ENCODE peak calls at places on chromosomes 3 and 15, in five cellular contexts. M is transverse colon, Z is A549, A is body of pancreas, V is adrenal gland. F is an unnamed sample.

GRCh38 chr15:96699871-96700401 is 369.4 kb downstream of the NR2F2 start:
- DNase-seq in M (no peak), Z (no peak), A (no peak), V (no peak), F (no peak)

GRCh38 chr3:190044142-190044541 is 76.6 kb downstream of the P3H2 start:
- DNase-seq in M (no peak), Z (no peak), A (no peak), V (no peak), F (no peak)

GRCh38 chr3:50503504-50503903 is at the start of gene CACNA2D2:
- DNase-seq in M (peak; percentile 63), Z (peak; percentile 25), A (peak; percentile 70), V (peak; percentile 57), F (peak; percentile 68)

GRCh38 chr3:56086355-56086754 is 381.9 kb downstream of the ERC2 start:
- DNase-seq in M (no peak), Z (no peak), A (no peak), V (no peak), F (no peak)

GRCh38 chr3:33174095-33174494 is 44.5 kb downstream of the SUSD5 start:
- DNase-seq in M (no peak), Z (no peak), A (no peak), V (no peak), F (no peak)

GRCh38 chr3:150232992-150233451 is 175.1 kb upstream of the TSC22D2 start:
- DNase-seq in M (no peak), Z (no peak), A (no peak), V (peak; percentile 64), F (no peak)

GRCh38 chr15:58793862-58794261 is 22.8 kb downstream of the MINDY2 start:
- DNase-seq in M (no peak), Z (no peak), A (peak; percentile 52), V (no peak), F (peak; percentile 67)

GRCh38 chr3:18008706-18009363 is 266.4 kb upstream of the TBC1D5 start:
- DNase-seq in M (no peak), Z (no peak), A (no peak), V (no peak), F (no peak)

GRCh38 chr3:78507196-78507984 is 1260.4 kb downstream of the ROBO1 start:
- DNase-seq in M (no peak), Z (no peak), A (no peak), V (no peak), F (no peak)

GRCh38 chr3:130963878-130964277 is 62.7 kb downstream of the ASTE1 start:
- DNase-seq in M (no peak), Z (peak; percentile 75), A (no peak), V (no peak), F (no peak)

GRCh38 chr3:158792709-158793108 is 9.1 kb upstream of the MFSD1 start:
- DNase-seq in M (no peak), Z (peak; percentile 83), A (no peak), V (no peak), F (no peak)

GRCh38 chr3:187782008-187782407 is 36.7 kb upstream of the BCL6 start:
- DNase-seq in M (no peak), Z (no peak), A (no peak), V (no peak), F (no peak)

GRCh38 chr15:75171408-75171807 is 30.3 kb upstream of the C15orf39 start:
- DNase-seq in M (no peak), Z (no peak), A (no peak), V (no peak), F (no peak)

GRCh38 chr3:160676547-160677303 is at the start of gene ARL14:
- DNase-seq in M (peak; percentile 48), Z (peak; percentile 74), A (peak; percentile 81), V (no peak), F (no peak)

GRCh38 chr3:42732829-42733459 is 30.3 kb upstream of the HHATL start:
- DNase-seq in M (no peak), Z (no peak), A (no peak), V (no peak), F (no peak)

GRCh38 chr15:40192942-40193341 is 32.1 kb downstream of the BUB1B start:
- DNase-seq in M (no peak), Z (no peak), A (no peak), V (no peak), F (no peak)

GRCh38 chr15:26631894-26632293 is 141.0 kb downstream of the GABRB3 start:
- DNase-seq in M (no peak), Z (no peak), A (no peak), V (no peak), F (no peak)

GRCh38 chr3:185176756-185177359 is 24.0 kb upstream of the C3orf70 start:
- DNase-seq in M (peak; percentile 54), Z (peak; percentile 18), A (peak; percentile 14), V (peak; percentile 72), F (no peak)

GRCh38 chr15:94972314-94972713 is 741.0 kb downstream of the MCTP2 start:
- DNase-seq in M (no peak), Z (no peak), A (no peak), V (no peak), F (no peak)

GRCh38 chr3:147816770-147817169 is 407.6 kb downstream of the ZIC1 start:
- DNase-seq in M (peak; percentile 75), Z (peak; percentile 7), A (peak; percentile 7), V (peak; percentile 67), F (peak; percentile 4)

GRCh38 chr15:63073497-63074172 is 31.1 kb downstream of the TPM1 start:
- DNase-seq in M (no peak), Z (peak; percentile 53), A (no peak), V (no peak), F (no peak)

GRCh38 chr3:30702521-30703404 is 96.4 kb downstream of the TGFBR2 start:
- DNase-seq in M (no peak), Z (no peak), A (no peak), V (no peak), F (no peak)

GRCh38 chr3:33887478-33887877 is 89.0 kb downstream of the PDCD6IP start:
- DNase-seq in M (no peak), Z (no peak), A (no peak), V (no peak), F (no peak)

GRCh38 chr15:29687204-29687768 is 135.0 kb downstream of the TJP1 start:
- DNase-seq in M (peak; percentile 83), Z (no peak), A (peak; percentile 67), V (no peak), F (no peak)

GRCh38 chr3:29488922-29489321 is 208.1 kb downstream of the RBMS3 start:
- DNase-seq in M (no peak), Z (no peak), A (no peak), V (no peak), F (no peak)

GRCh38 chr3:66712210-66712609 is 211.4 kb upstream of the LRIG1 start:
- DNase-seq in M (no peak), Z (no peak), A (no peak), V (no peak), F (peak; percentile 15)

GRCh38 chr3:63912768-63913588 is 795 bp upstream of the SCAANT1 start:
- DNase-seq in M (peak; percentile 81), Z (peak; percentile 80), A (peak; percentile 85), V (peak; percentile 89), F (peak; percentile 51)

GRCh38 chr3:63910873-63911272 is 1.3 kb downstream of the SCAANT1 start:
- DNase-seq in M (no peak), Z (no peak), A (no peak), V (no peak), F (no peak)

GRCh38 chr3:63911395-63911900 is 735 bp downstream of the SCAANT1 start:
- DNase-seq in M (no peak), Z (no peak), A (no peak), V (no peak), F (no peak)

GRCh38 chr3:63914312-63914711 is 2.1 kb upstream of the SCAANT1 start:
- DNase-seq in M (peak; percentile 61), Z (no peak), A (peak; percentile 84), V (no peak), F (peak; percentile 72)

DNA sequence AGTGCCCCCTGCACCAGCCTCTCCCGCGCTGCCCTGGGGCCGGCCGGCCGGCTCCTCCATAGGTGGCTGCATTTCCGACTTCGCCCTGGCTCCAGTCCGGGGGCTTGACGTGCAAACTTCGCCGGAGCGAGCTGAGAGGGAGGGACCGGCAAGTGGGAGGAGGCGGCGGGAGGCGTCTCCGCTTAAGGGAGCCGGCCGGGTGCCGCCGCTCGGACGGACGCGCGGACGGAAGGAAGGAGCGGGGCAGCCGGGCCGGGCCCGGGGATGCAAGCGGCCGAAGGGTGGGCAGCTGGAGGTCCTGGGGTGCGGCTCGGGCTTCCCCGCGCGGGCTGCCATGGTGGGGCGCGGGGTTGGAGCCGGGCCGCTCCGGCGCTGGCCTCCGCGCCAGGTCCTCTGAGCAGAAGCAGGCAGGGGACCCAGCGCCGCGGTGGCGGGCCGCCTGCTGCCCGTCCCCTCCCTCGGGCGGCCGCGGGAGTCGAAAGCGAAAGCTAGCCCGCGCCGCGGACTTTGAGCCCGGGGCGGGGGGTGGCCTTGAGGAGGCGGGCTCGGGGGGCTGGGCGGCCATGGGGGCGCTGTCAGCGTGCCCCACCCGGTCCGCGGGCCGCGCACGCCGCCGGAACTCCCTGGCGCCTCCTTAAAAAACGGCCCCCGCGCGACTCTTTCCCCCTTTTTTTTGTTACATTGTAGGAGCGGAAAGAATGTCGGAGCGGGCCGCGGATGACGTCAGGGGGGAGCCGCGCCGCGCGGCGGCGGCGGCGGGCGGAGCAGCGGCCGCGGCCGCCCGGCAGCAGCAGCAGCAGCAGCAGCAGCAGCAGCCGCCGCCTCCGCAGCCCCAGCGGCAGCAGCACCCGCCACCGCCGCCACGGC is at the start of gene SCAANT1:
- DNase-seq in M (peak; percentile 92), Z (peak; percentile 85), A (peak; percentile 94), V (peak; percentile 94), F (peak; percentile 87)
- H3K27ac ChIP-seq in M (peak within 1 kb of the TSS; percentile 96), Z (peak within 1 kb of the TSS; percentile 95), A (peak within 1 kb of the TSS; percentile 99), V (peak within 1 kb of the TSS; percentile 98), F (peak within 1 kb of the TSS; percentile 98)

GRCh38 chr15:32683906-32684584 is 33.8 kb upstream of the GREM1 start:
- DNase-seq in M (no peak), Z (peak; percentile 30), A (peak; percentile 30), V (no peak), F (no peak)
- TF ChIP-seq POLR2A in M (no peak), Z (no peak), A (no peak), V (no peak), F (no peak)

DNA sequence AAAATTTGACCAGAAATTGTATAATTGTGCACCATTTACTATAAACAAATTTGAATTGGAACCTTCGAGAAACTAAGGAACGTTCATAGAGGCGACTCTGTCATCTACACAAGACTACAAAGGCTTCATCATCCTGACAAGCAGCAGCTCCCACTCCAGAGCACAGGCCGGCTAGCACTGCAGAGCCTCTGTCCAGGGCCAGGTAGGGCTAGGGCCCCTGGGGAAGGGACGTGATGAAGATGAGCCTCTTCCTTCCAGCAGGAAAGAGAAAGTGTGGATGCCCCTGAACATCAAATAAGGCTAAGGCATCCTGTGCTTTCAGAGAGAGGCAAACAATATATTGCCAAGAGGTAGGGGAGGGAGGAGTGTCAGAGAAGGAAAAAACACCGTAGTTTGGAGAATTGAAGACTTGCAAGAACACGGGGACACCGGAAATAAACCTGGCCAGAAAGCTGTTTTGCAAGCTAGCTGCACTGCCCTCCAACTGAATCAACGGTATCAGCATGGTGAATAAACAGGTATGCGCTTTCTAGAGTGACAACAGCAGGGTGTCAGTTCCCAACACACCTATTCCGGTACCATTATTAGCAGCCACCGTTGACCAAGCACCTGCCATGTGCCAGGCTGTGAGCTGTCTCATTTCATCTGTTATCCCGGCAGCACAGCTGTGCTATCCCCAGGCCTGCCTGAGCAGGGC is 12.4 kb downstream of the XXYLT1 start:
- DNase-seq in M (no peak), Z (no peak), A (no peak), V (peak; percentile 38), F (peak; percentile 61)
- TF ChIP-seq CTCF in M (no peak), Z (no peak), A (no peak), V (no peak), F (peak; percentile 29)

DNA sequence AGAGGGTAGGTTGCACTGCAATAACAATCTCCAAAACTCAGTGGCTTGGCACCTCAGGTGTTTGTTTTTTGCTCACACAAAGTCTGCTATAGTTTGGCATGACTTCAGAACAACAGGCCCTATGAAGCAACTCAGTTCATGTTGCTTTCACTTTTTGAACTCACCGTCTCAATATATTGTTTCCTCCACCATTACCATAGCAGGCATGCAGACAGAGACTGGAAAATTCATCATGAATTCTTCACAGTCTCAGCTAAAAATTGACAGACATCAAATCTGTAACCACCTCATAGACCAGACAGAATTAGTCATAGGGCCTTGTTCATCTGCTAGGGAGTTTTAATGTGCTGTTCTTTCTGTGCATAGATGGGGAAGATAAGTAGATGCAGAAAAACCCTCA is 161.4 kb upstream of the POU1F1 start:
- DNase-seq in M (no peak), Z (peak; percentile 43), A (no peak), V (no peak), F (no peak)
- H3K27ac ChIP-seq in M (no peak overlapping the region), Z (peak overlapping the region; percentile 30), A (no peak overlapping the region), V (no peak overlapping the region), F (no peak overlapping the region)